ENCODE peak calls at places on chromosomes 1 and 21, in four cellular contexts. M is K562, H is H1, A is GM12878. K is an unnamed sample.

GRCh38 chr1:172537827-172538391 is 5.0 kb downstream of the SUCO start:
- DNase-seq in M (no peak), H (no peak), A (no peak), K (no peak)

GRCh38 chr1:154318386-154318785 is 2.5 kb upstream of the AQP10 start:
- DNase-seq in M (no peak), H (no peak), A (no peak), K (no peak)

GRCh38 chr1:178495158-178495557 is 1.6 kb downstream of the CLEC20A start:
- DNase-seq in H (peak; percentile 38), A (no peak), M (no peak), K (no peak)

GRCh38 chr1:19036049-19036546 is 79.6 kb upstream of the IFFO2 start:
- DNase-seq in M (no peak), H (no peak), A (no peak), K (no peak)

GRCh38 chr1:214901718-214902117 is 180.8 kb upstream of the KCNK2 start:
- DNase-seq in A (no peak), H (no peak), M (peak; percentile 15), K (no peak)

GRCh38 chr1:59779949-59780348 is 34.8 kb upstream of the HOOK1 start:
- DNase-seq in H (no peak), M (peak; percentile 15), A (no peak), K (peak; percentile 16)

GRCh38 chr1:156089704-156090103 is 7.4 kb upstream of the MEX3A start:
- DNase-seq in H (no peak), M (no peak), A (no peak), K (no peak)

GRCh38 chr1:219503549-219503948 is 109.4 kb downstream of the ZC3H11B start:
- DNase-seq in H (no peak), A (no peak), M (no peak), K (no peak)

GRCh38 chr1:212118872-212119260 is 83.3 kb downstream of the DTL start:
- DNase-seq in M (no peak), H (no peak), A (no peak), K (no peak)

GRCh38 chr1:95497566-95497965 is 263.6 kb downstream of the RWDD3 start:
- DNase-seq in A (no peak), H (no peak), M (no peak), K (no peak)

GRCh38 chr1:227225715-227226346 is 92.5 kb downstream of the CDC42BPA start:
- DNase-seq in A (no peak), H (no peak), M (no peak), K (no peak)

GRCh38 chr1:197435224-197435623 is 167.2 kb downstream of the CRB1 start:
- DNase-seq in M (no peak), H (no peak), A (no peak), K (no peak)

GRCh38 chr1:36446261-36446660 is 4.0 kb downstream of the OSCP1 start:
- DNase-seq in A (no peak), M (peak; percentile 76), H (peak; percentile 63), K (peak; percentile 34)

GRCh38 chr21:28699591-28700259 is 293.0 kb downstream of the LTN1 start:
- DNase-seq in A (no peak), M (no peak), H (no peak), K (no peak)

GRCh38 chr21:8989883-8990325 is 1531.5 kb upstream of the TPTE start:
- DNase-seq in H (no peak), A (no peak), M (no peak), K (peak; percentile 96)

GRCh38 chr1:226111865-226112395 is 49.4 kb downstream of the H3-3A start:
- DNase-seq in A (no peak), H (no peak), M (no peak), K (no peak)

GRCh38 chr1:200392625-200393185 is 17.1 kb downstream of the ZNF281 start:
- DNase-seq in A (no peak), M (no peak), H (no peak), K (no peak)

GRCh38 chr1:58497499-58497898 is 49.0 kb downstream of the OMA1 start:
- DNase-seq in H (no peak), M (no peak), A (no peak), K (no peak)

GRCh38 chr1:58500036-58500435 is 46.5 kb downstream of the OMA1 start:
- DNase-seq in H (no peak), M (no peak), A (no peak), K (no peak)

GRCh38 chr1:58496042-58496441 is 50.5 kb downstream of the OMA1 start:
- DNase-seq in A (no peak), M (no peak), H (no peak), K (no peak)
- TF ChIP-seq SIN3A in A (no peak), M (no peak), H (no peak), K (no peak)

DNA sequence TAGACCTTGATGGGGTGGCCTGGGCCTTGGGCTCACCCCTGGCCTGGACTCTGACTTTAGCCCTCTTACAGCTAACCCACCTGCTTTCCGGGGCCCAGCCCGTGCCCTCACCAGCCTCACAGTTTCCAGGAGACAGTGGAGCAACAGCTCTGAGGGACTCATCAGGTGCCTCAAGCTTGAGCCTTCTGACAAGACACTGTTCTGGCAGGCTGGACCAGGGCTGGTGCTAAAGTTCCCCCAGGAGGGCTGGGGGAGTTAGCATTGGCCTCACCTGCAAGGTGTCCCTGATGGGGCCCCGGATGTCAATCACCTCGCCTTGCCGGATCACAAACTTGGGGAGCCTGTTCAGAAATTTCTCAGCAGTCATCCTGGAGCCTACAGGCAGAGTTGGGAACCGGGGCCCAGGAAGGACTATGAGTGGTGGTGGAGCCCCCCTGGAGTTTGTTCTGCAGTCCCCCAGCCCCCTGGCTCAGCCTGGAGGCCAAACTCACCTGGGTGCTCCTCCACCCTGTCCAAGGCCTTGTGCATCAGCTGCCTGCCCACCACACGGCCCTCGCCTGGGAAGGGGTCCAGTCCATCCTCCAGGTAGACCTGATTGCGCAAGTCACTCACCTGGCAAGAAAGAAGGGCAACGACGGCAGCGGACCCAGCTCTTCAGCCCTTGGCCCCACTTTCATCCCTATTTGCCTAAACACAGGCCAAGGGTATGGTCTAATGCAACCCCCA is 4.1 kb downstream of the SH3BGRL3 start:
- DNase-seq in A (no peak), M (no peak), H (no peak), K (no peak)
- TF ChIP-seq CREB1 in A (no peak), M (no peak), H (no peak), K (no peak)

GRCh38 chr1:66371233-66372005 is 162.5 kb upstream of the SGIP1 start:
- DNase-seq in A (no peak), H (no peak), M (no peak), K (no peak)

GRCh38 chr1:66373072-66373685 is 160.8 kb upstream of the SGIP1 start:
- DNase-seq in M (no peak), H (no peak), A (no peak), K (no peak)

GRCh38 chr1:66372522-66373071 is 161.4 kb upstream of the SGIP1 start:
- DNase-seq in H (no peak), M (no peak), A (no peak), K (no peak)

GRCh38 chr1:66368261-66368660 is 165.7 kb upstream of the SGIP1 start:
- DNase-seq in A (no peak), H (no peak), M (no peak), K (no peak)

DNA sequence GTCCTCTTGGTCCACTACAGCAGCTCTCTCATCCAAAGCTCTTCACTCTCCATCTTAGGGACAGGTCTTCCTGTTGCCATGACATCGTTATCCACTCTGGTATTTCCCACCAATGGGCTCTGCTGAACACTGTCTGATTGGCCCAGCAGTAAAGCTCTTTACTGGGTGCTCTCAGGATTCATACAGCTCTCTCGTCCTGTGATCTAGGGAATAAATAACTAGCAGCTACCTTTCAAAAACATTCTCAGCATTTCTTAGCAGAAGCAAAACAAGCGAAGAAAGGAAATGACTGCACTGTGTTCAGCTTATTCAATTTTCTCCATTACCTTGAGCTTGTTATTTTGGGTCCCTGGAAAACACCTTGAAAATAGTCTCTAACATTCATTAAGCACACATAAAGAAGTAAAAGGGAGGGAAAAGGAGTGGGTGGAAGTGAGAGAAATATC is 163.5 kb upstream of the SGIP1 start:
- DNase-seq in H (no peak), M (no peak), A (no peak), K (no peak)
- TF ChIP-seq SIN3A in H (no peak), M (no peak), A (no peak), K (no peak)

DNA sequence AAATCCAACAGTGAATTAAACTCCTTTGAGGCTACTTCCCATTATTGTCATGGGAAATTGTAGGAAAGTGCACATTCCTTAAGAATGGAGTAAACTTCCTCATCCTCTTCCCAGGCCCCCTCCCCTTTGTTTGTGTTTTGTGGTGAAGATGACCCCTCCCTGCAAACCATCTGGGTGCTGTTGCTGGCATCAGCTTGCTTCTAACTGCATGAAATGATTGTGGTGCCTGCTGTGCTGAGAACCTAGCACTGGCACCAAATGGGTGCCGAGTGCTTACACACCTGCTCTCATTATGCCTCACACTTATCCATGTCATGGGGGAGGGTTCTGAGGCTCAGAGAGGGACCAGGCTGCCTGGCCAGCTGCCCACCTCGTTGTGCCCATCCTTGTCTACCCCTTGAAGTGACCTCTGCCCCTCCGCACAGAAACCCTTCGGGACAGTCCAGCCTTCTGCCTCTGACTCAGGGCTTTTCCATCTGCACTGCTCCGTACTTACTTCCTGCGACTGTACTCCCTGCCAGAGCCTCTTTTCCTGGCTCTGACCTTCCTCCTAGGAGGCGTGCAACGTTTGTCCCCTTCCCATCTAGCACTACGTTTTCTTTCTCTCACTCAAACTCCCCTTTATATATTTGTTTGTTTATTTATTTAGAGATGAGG is 30.6 kb downstream of the CAPN2 start:
- DNase-seq in A (no peak), M (no peak), H (no peak), K (no peak)
- TF ChIP-seq CREB1 in A (no peak), M (no peak), H (no peak), K (no peak)

GRCh38 chr1:6601865-6602668 is 602 bp downstream of the KLHL21 start:
- DNase-seq in M (no peak), H (no peak), A (no peak), K (no peak)
- TF ChIP-seq SIN3A in M (no peak), H (peak; percentile 2), A (peak; percentile 41), K (peak; percentile 11)

DNA sequence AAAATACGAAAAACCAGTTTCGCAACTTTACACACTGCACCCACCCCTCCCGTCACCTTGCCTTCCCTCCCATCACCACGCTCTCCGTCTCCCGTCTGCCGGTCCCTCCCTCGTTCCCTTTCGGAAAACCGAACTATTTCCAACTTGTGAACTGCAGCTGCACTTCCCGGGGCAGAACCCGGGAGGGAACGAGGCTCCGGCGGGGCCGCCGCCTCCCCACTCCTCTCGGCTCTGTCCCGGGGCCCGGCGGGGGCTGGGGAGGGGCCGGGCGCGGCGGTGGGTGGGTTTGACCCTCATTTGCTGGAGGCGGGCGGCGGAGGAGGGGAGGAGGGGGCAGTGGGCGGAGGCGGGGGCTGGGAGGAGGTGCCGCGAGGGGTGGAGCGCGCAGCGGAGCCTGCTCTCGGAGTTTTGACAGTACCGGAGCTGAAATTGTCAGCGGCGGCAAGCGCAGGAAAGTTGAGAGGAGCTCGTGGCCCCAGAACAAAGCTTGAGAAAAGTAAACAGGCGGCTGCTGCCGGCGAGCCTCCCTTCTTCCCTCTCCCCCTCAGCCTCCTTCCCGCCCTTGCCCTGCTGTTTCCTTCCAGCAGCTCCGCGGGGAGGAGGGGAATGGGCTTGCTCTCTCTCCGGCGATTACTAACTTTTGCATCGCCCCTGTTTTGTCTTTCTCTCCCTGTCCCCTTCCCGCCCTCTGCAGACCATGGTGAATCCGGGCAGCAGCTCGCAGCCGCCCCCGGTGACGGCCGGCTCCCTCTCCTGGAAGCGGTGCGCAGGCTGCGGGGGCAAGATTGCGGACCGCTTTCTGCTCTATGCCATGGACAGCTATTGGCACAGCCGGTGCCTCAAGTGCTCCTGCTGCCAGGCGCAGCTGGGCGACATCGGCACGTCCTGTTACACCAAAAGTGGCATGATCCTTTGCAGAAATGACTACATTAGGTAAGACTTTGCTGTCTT is 2.9 kb downstream of the LMO4 start:
- DNase-seq in A (no peak), M (peak; percentile 73), H (peak; percentile 86), K (peak; percentile 55)
- TF ChIP-seq CREB1 in A (no peak), M (peak; percentile 19), H (no peak), K (no peak)

GRCh38 chr21:25313891-25314646 is 293.2 kb downstream of the MRPL39 start:
- DNase-seq in M (no peak), H (no peak), A (no peak), K (no peak)
- TF ChIP-seq SIN3A in M (no peak), H (no peak), A (no peak), K (no peak)